ENCODE peak calls at places on chromosomes 4 and X, in seven cellular contexts. J is IMR-90, O is H9, Q is neuronal stem cell, S is mesendoderm, M is trophoblast cell, I is H1. A is an unnamed sample.

GRCh38 chr4:48778431-48779094 is 1.5 kb downstream of the FRYL start:
- DNase-seq in I (no peak), O (no peak), S (no peak), J (peak; percentile 57), Q (no peak), M (no peak), A (peak; percentile 56)

GRCh38 chr4:185792384-185793146 is 19.4 kb downstream of the SORBS2 start:
- DNase-seq in J (peak; percentile 96), M (peak; percentile 34), O (no peak), I (no peak), Q (no peak), S (no peak), A (peak; percentile 90)

GRCh38 chr4:3306465-3306864 is 13.6 kb downstream of the RGS12 start:
- DNase-seq in O (no peak), I (no peak), Q (no peak), J (no peak), S (no peak), M (no peak), A (no peak)

GRCh38 chr4:7444731-7445130 is 10.0 kb upstream of the PSAPL1 start:
- DNase-seq in S (no peak), M (no peak), J (no peak), O (no peak), Q (no peak), I (no peak), A (no peak)

GRCh38 chrX:18676470-18676869 is 4.6 kb upstream of the RS1 start:
- DNase-seq in Q (peak; percentile 8), I (peak; percentile 48), S (peak; percentile 55), O (peak; percentile 47), J (peak; percentile 5), M (no peak), A (peak; percentile 35)

GRCh38 chr4:53861856-53862610 is 202.4 kb downstream of the CHIC2 start:
- DNase-seq in S (peak; percentile 17), J (peak; percentile 96), I (no peak), O (no peak), Q (no peak), M (no peak), A (peak; percentile 91)

GRCh38 chr4:15598644-15599043 is 56.5 kb downstream of the FBXL5 start:
- DNase-seq in M (no peak), Q (no peak), O (no peak), J (peak; percentile 91), S (no peak), I (no peak), A (peak; percentile 83)

GRCh38 chr4:180281726-180282125 is 1961.5 kb upstream of the TENM3 start:
- DNase-seq in O (no peak), M (no peak), S (no peak), J (no peak), I (no peak), Q (no peak), A (no peak)

GRCh38 chr4:2051086-2051485 is 8.0 kb upstream of the NAT8L start:
- DNase-seq in M (no peak), Q (no peak), S (no peak), I (no peak), J (no peak), O (no peak), A (no peak)

GRCh38 chr4:38752393-38752961 is 30.3 kb downstream of the TLR10 start:
- DNase-seq in I (no peak), M (no peak), O (no peak), S (peak; percentile 21), Q (no peak), J (peak; percentile 66), A (peak; percentile 76)

GRCh38 chrX:102976290-102976689 is 39.2 kb downstream of the RAB40AL start:
- DNase-seq in S (no peak), J (peak; percentile 5), Q (no peak), M (peak; percentile 13), I (no peak), O (no peak), A (no peak)

GRCh38 chrX:102978594-102978993 is 41.5 kb downstream of the RAB40AL start:
- DNase-seq in S (no peak), J (no peak), M (no peak), O (no peak), I (no peak), Q (no peak), A (no peak)

GRCh38 chrX:102975016-102975415 is 37.9 kb downstream of the RAB40AL start:
- DNase-seq in S (no peak), J (no peak), Q (no peak), O (no peak), M (no peak), I (no peak), A (no peak)

GRCh38 chrX:102979536-102979935 is 42.5 kb downstream of the RAB40AL start:
- DNase-seq in M (no peak), J (no peak), Q (no peak), O (no peak), I (no peak), S (no peak), A (no peak)

DNA sequence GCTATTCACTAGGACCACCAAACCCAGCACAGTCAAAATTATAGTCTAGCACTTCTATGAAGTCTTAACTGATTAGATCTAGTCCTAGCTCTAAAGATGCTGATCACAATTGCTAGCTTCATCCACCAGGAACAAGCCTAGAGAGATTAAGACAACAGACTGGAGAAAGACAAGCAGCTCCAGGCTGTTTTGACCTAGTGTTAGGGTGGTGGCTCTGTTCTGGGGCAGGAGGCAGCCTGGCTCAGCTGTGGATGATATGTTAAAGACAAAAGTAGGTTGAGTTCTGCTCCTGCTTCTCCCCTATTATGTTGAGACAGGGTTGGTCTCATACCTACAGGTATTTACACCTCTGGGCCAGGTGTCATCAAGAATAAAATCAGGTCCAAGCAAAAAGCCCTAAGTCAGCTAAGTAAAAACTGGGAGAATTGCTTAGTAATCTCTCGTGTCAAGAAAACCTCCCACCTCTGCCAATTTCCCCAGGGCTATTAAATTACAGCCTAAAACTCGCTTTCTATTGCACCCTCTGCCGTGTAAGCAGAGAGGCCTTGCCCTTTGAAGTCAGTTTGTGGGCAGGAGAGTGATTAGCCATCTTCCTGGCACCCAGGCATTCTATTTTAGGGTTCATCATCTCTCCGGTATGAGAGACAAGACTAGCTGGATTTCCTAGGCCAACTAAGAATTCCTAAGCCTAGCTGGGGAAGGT is 39.9 kb downstream of the RAB40AL start:
- DNase-seq in J (peak; percentile 35), O (no peak), S (no peak), I (no peak), Q (no peak), M (no peak), A (no peak)
- H3K4me2 ChIP-seq in J (no peak overlapping the region), O (no peak overlapping the region), S (no peak overlapping the region), I (no peak overlapping the region), Q (no peak overlapping the region), M (no peak overlapping the region), A (no peak overlapping the region)

GRCh38 chrX:13090261-13091110 is 46.1 kb upstream of the FAM9C start:
- DNase-seq in M (peak; percentile 62), Q (no peak), S (no peak), I (no peak), J (peak; percentile 51), O (no peak), A (peak; percentile 75)
- H2AK5ac ChIP-seq in M (no peak overlapping the region), Q (no peak overlapping the region), S (no peak overlapping the region), I (no peak overlapping the region), J (no peak overlapping the region), O (no peak overlapping the region), A (no peak overlapping the region)

GRCh38 chr4:95614684-95615205 is 66.0 kb upstream of the UNC5C start:
- DNase-seq in M (no peak), Q (no peak), O (no peak), I (no peak), S (no peak), J (no peak), A (no peak)

GRCh38 chr4:95606739-95607138 is 58.0 kb upstream of the UNC5C start:
- DNase-seq in M (no peak), I (no peak), J (no peak), Q (no peak), S (no peak), O (no peak), A (no peak)

DNA sequence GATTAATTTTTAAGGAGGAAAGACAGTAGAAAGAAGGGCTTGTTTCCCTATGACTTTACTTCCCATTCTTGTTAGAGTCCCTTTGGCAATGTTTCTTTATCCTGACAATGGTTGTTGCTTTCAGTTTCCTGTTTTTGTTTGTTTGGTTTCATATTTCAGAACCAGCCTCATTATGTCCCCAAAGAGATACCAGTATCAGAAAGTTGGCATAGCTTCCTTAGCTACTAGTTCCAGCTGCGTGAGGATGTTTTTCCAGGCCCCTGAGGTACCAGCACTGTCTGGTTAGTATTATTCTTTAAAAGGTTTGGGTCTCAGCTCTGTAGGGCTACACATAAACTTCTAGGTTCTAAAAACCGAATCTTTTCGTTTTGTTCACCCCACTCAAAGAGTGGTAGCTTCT is 61.4 kb upstream of the UNC5C start:
- DNase-seq in I (no peak), M (no peak), Q (no peak), S (no peak), J (no peak), O (no peak), A (no peak)
- H3K4me2 ChIP-seq in I (no peak overlapping the region), M (no peak overlapping the region), Q (no peak overlapping the region), S (no peak overlapping the region), J (no peak overlapping the region), O (no peak overlapping the region), A (no peak overlapping the region)

DNA sequence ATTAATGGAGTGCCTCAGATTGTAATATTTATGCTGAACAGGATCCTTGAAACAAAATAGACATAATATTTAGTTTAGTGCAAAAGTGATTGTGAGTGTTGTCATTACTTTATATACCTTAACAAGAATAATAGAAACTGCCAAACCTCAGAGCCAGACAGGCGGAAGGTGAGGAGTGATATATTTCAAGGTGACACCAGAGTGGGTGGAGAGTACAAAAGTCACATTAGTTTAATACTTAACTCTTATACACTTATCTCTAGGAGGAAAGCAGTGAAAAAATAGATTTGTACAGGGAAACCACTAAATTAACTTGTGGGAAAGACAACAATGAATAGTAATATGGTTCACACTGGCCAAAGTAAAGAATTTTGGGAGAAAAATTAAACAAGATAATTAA is 342.8 kb upstream of the NDST4 start:
- DNase-seq in O (no peak), I (no peak), Q (no peak), M (no peak), J (no peak), S (no peak), A (no peak)
- H2AK5ac ChIP-seq in O (no peak overlapping the region), I (no peak overlapping the region), Q (no peak overlapping the region), M (no peak overlapping the region), J (no peak overlapping the region), S (no peak overlapping the region), A (no peak overlapping the region)

GRCh38 chr4:111991163-111991562 is 154.1 kb upstream of the FAM241A start:
- DNase-seq in Q (no peak), J (no peak), S (no peak), I (no peak), O (no peak), M (no peak), A (no peak)

GRCh38 chr4:111992604-111993151 is 152.6 kb upstream of the FAM241A start:
- DNase-seq in I (no peak), Q (no peak), M (no peak), O (no peak), J (no peak), S (no peak), A (no peak)

GRCh38 chr4:111989817-111990216 is 155.4 kb upstream of the FAM241A start:
- DNase-seq in I (no peak), S (no peak), Q (no peak), J (no peak), M (no peak), O (no peak), A (no peak)

GRCh38 chr4:111994392-111994791 is 150.9 kb upstream of the FAM241A start:
- DNase-seq in M (no peak), J (no peak), I (no peak), Q (no peak), S (no peak), O (no peak), A (no peak)

DNA sequence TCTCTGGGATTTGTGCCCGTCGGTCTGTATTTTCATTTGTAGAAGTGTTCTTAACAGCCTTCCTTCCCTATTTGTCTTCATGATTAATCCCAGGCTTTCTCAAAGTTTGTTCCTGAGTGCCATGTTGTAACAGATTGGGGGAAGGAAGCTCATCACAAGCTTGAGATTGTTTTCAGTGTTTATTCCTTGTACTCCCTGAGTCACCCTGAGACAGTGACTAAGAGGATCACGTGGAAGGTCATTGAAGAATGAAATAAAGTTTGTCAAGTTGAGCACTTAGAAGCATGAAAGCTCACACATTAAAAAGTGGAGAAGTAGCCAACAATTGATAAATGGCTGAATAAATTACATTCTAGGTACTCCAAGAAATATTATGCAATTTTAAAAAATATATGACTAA is 153.5 kb upstream of the FAM241A start:
- DNase-seq in I (no peak), J (peak; percentile 53), O (no peak), M (no peak), Q (no peak), S (no peak), A (peak; percentile 94)
- H3K4me2 ChIP-seq in I (no peak overlapping the region), J (no peak overlapping the region), O (no peak overlapping the region), M (no peak overlapping the region), Q (no peak overlapping the region), S (no peak overlapping the region), A (no peak overlapping the region)

A was measured in mesenchymal stem cell.